ENCODE peak calls at places on chromosomes 5 and 9, in five cellular contexts. X is NB4; Z is AG04450; S is Peyer's patch; U is CD4-positive, alpha-beta T cell. A is an unnamed sample.

GRCh38 chr5:37791321-37791720 is 48.5 kb downstream of the GDNF start:
- DNase-seq in X (no peak), U (no peak), Z (no peak), S (no peak), A (no peak)

GRCh38 chr5:9507974-9508373 is 37.9 kb downstream of the SEMA5A start:
- DNase-seq in U (no peak), X (no peak), Z (peak), S (no peak), A (no peak)

GRCh38 chr9:88056876-88057275 is 81.4 kb downstream of the SPATA31C2 start:
- DNase-seq in U (no peak), X (no peak), S (no peak), Z (peak), A (no peak)

GRCh38 chr9:79430599-79430998 is 141.2 kb upstream of the TLE4 start:
- DNase-seq in S (no peak), X (no peak), U (no peak), Z (no peak), A (no peak)

GRCh38 chr5:175823731-175824525 is 47.5 kb upstream of the CPLX2 start:
- DNase-seq in X (no peak), S (no peak), U (no peak), Z (no peak), A (no peak)

GRCh38 chr9:83501552-83501951 is 36.6 kb downstream of the FRMD3 start:
- DNase-seq in S (no peak), U (no peak), Z (no peak), X (no peak), A (no peak)

GRCh38 chr5:113503146-113503545 is 10.3 kb upstream of the YTHDC2 start:
- DNase-seq in U (no peak), S (no peak), X (no peak), Z (no peak), A (no peak)

GRCh38 chr9:133708770-133709611 is 29.2 kb downstream of the SARDH start:
- DNase-seq in U (peak), S (no peak), Z (no peak), X (no peak), A (peak)

GRCh38 chr5:75335952-75336624 is 932 bp upstream of the HMGCR start:
- DNase-seq in U (no peak), S (no peak), Z (peak), X (peak), A (no peak)

GRCh38 chr5:124056326-124057160 is 544.6 kb downstream of the CSNK1G3 start:
- DNase-seq in Z (no peak), U (no peak), X (peak), S (no peak), A (peak)

GRCh38 chr9:81522721-81523551 is 166.4 kb downstream of the TLE1 start:
- DNase-seq in X (peak), Z (peak), U (no peak), S (no peak), A (no peak)

GRCh38 chr5:157729858-157730257 is 1.4 kb upstream of the THG1L start:
- DNase-seq in X (no peak), Z (no peak), U (no peak), S (no peak), A (no peak)

GRCh38 chr5:134133995-134134541 is 19.6 kb downstream of the TCF7 start:
- DNase-seq in X (no peak), U (no peak), Z (no peak), S (no peak), A (peak)

GRCh38 chr9:14369011-14369410 is 55.1 kb upstream of the NFIB start:
- DNase-seq in X (no peak), U (no peak), S (no peak), Z (no peak), A (no peak)

GRCh38 chr9:131402073-131402472 is 8.2 kb downstream of the PRRC2B start:
- DNase-seq in S (no peak), Z (no peak), U (no peak), X (no peak), A (no peak)

GRCh38 chr5:110916373-110917049 is 155.0 kb upstream of the TSLP start:
- DNase-seq in S (no peak), X (no peak), U (no peak), Z (peak), A (no peak)

GRCh38 chr5:141849371-141850182 is 28.6 kb downstream of the PCDH1 start:
- DNase-seq in S (peak), U (peak), X (peak), Z (no peak), A (peak)

GRCh38 chr5:87074934-87075541 is 192.6 kb upstream of the RASA1 start:
- DNase-seq in X (peak), S (no peak), Z (no peak), U (peak), A (no peak)

GRCh38 chr5:64947031-64947430 is 178.3 kb downstream of the CWC27 start:
- DNase-seq in Z (no peak), S (no peak), X (no peak), U (no peak), A (no peak)

GRCh38 chr5:96633820-96634219 is 28.4 kb upstream of the CAST start:
- DNase-seq in Z (no peak), U (no peak), S (no peak), X (no peak), A (no peak)

GRCh38 chr9:94056442-94056974 is 27.8 kb upstream of the PTPDC1 start:
- DNase-seq in X (no peak), U (no peak), Z (peak), S (no peak), A (no peak)

GRCh38 chr5:10703676-10704075 is 57.4 kb downstream of the DAP start:
- DNase-seq in X (no peak), U (no peak), S (peak), Z (no peak), A (no peak)

GRCh38 chr5:148684528-148684927 is 30.2 kb upstream of the HTR4 start:
- DNase-seq in S (no peak), X (no peak), U (no peak), Z (no peak), A (no peak)

GRCh38 chr5:148687871-148688270 is 33.5 kb upstream of the HTR4 start:
- DNase-seq in Z (no peak), X (no peak), U (no peak), S (no peak), A (no peak)

GRCh38 chr5:148685520-148686134 is 31.3 kb upstream of the HTR4 start:
- DNase-seq in U (no peak), X (no peak), Z (no peak), S (no peak), A (no peak)

GRCh38 chr5:148688787-148689186 is 34.5 kb upstream of the HTR4 start:
- DNase-seq in S (no peak), X (no peak), U (no peak), Z (no peak), A (no peak)

GRCh38 chr5:148687427-148687826 is 33.1 kb upstream of the HTR4 start:
- DNase-seq in X (peak), U (no peak), S (peak), Z (no peak), A (no peak)
- TF ChIP-seq CTCF in X (peak), U (no peak), S (no peak), Z (peak), A (no peak)

GRCh38 chr5:73299017-73299630 is 126.1 kb downstream of the TMEM174 start:
- DNase-seq in U (no peak), S (peak), Z (no peak), X (no peak), A (no peak)
- TF ChIP-seq CTCF in U (no peak), S (no peak), Z (no peak), X (no peak), A (no peak)

GRCh38 chr5:81189875-81190467 is 43.2 kb upstream of the CKMT2 start:
- DNase-seq in X (no peak), Z (no peak), U (no peak), S (no peak), A (no peak)

GRCh38 chr5:81191726-81192125 is 41.4 kb upstream of the CKMT2 start:
- DNase-seq in U (no peak), Z (no peak), X (no peak), S (no peak), A (no peak)

GRCh38 chr5:81194633-81195333 is 38.3 kb upstream of the CKMT2 start:
- DNase-seq in X (peak), Z (peak), U (peak), S (peak), A (peak)

GRCh38 chr5:81192351-81192750 is 40.8 kb upstream of the CKMT2 start:
- DNase-seq in X (no peak), S (no peak), U (no peak), Z (no peak), A (no peak)

DNA sequence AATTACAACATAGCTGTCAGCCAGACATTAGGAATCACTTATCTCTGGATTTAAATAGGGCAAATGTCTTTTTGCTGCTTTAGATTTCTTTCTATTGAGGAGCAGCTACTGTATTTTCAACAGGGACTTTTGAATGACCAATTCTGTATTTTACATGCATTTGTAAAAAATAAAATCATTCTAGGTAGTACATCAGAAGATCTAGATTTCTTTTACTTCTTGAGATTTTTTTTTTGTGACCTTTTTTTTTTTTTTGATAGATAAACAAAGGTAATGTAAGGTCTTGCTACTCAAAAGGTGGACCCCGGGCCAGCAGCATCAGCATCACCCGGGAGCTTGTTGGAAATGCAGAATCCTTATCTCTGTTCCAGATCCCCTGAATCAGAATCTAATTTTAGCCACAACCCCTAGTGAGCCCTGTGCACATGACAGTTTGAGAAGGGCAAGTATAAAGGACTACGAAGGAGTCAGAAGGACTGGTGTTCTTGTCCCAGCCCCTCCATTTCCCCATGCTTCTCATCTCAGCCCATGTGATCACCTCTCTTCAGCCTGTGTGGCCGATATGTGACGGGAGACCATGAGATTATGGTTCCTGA is 37.7 kb upstream of the CKMT2 start:
- DNase-seq in U (no peak), X (no peak), S (no peak), Z (no peak), A (no peak)
- TF ChIP-seq CTCF in U (peak), X (no peak), S (no peak), Z (no peak), A (no peak)

GRCh38 chr9:4096121-4096520 is 203.7 kb downstream of the GLIS3 start:
- DNase-seq in S (no peak), X (no peak), U (no peak), Z (no peak), A (no peak)

GRCh38 chr9:4092793-4093709 is 206.8 kb downstream of the GLIS3 start:
- DNase-seq in Z (no peak), X (no peak), S (no peak), U (no peak), A (no peak)

GRCh38 chr9:4088680-4089079 is 211.2 kb downstream of the GLIS3 start:
- DNase-seq in U (no peak), S (no peak), X (no peak), Z (no peak), A (no peak)

GRCh38 chr9:4086119-4087088 is 213.5 kb downstream of the GLIS3 start:
- DNase-seq in U (no peak), X (peak), Z (no peak), S (no peak), A (no peak)

DNA sequence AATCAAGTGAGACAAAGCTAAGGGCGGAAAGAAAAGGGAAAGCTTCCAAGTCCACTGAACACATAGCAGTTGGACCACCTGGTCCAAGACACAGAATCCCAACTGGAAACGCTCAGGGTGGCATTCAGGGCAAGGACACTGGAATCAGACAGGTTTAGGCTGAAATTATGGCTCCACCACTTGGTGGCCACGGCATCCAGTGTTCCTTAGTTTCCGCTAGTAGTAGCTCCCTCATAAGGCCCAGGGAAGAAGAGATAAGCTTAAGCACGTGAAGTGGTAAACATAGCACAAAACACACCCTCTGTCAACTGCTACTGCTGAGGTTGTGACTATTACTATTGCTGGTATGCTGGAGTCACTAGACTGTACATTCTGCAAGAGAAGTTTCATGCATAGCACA is 209.4 kb downstream of the GLIS3 start:
- DNase-seq in X (no peak), U (no peak), Z (no peak), S (no peak), A (no peak)
- TF ChIP-seq CTCF in X (no peak), U (no peak), Z (no peak), S (no peak), A (no peak)

DNA sequence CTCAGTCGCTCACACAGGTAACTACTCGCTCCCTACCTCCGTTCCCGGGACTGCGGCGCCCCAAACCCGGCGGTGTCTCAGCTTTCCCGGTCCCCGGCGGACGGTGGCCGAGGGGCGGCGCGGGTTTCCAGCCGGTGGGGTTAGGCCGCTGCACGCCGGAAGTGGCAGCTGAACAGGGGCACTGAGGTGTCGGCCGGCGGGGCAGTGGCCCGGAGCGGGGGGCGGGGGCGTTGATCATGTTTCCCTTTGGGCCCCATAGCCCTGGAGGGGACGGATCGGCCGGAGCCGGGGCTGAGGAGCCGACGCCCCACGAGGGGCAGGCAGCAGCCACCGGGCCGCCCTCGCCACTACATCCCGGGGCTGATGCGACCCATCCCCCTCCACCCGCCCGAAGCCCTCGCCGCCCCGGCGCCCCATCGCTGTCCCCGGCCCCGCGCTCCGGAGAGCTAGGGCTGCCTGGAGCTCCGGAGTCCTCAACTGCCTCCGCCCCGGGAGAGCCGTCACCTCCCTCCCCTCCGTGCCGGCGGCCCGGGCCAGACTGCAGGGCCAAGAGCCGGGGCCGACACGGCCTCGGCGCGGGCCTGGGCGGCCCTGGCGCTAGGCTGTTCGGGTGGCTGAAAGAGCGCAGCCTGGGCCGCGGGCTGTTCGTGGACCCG is at the start of gene DCAF10:
- DNase-seq in X (peak), U (peak), Z (peak), S (peak), A (peak)
- TF ChIP-seq CTCF in X (no peak), U (no peak), Z (peak), S (no peak), A (no peak)

GRCh38 chr5:53871050-53871449 is 310.6 kb downstream of the NDUFS4 start:
- DNase-seq in Z (no peak), X (no peak), U (no peak), S (no peak), A (no peak)
- TF ChIP-seq CTCF in Z (peak), X (no peak), U (no peak), S (no peak), A (no peak)